ENCODE peak calls at places on chromosome 13, in eight cellular contexts. P is A172; G is H54; T is A673; M is activated CD4-positive, alpha-beta T cell treated with anti-CD3 and anti-CD28 coated beads, Interleukin-2, amount 50 U/mL, for 4 hours; E is effector memory CD4-positive, alpha-beta T cell; C is aorta; Z is mucosa of gallbladder. F is an unnamed sample.

GRCh38 chr13:99875391-99875790 is 96.2 kb downstream of the ZIC5 start:
- DNase-seq in C (no peak), P (no peak), Z (no peak), M (no peak), T (no peak), E (no peak), G (no peak), F (no peak)

GRCh38 chr13:42654760-42655159 is 80.8 kb downstream of the TNFSF11 start:
- DNase-seq in G (no peak), E (no peak), C (no peak), Z (no peak), T (no peak), P (no peak), M (no peak), F (no peak)

GRCh38 chr13:53150568-53150967 is 122.0 kb downstream of the OLFM4 start:
- DNase-seq in G (peak), T (no peak), M (no peak), C (no peak), Z (no peak), E (no peak), P (peak), F (no peak)

GRCh38 chr13:67841071-67841470 is 610.9 kb upstream of the PCDH9 start:
- DNase-seq in P (no peak), M (no peak), G (no peak), C (no peak), Z (no peak), E (no peak), T (peak), F (no peak)

GRCh38 chr13:41075034-41075433 is 13.7 kb downstream of the WBP4 start:
- DNase-seq in G (no peak), C (no peak), M (peak), E (no peak), Z (no peak), P (peak), T (peak), F (no peak)

GRCh38 chr13:112767506-112768471 is 78.0 kb downstream of the ATP11A start:
- DNase-seq in C (no peak), P (no peak), Z (no peak), M (no peak), G (no peak), E (no peak), T (no peak), F (peak)

GRCh38 chr13:30985637-30986205 is 53.3 kb downstream of the TEX26 start:
- DNase-seq in M (no peak), E (no peak), G (no peak), P (peak), Z (no peak), T (peak), C (no peak), F (no peak)

GRCh38 chr13:20400774-20401173 is 124.9 kb downstream of the CRYL1 start:
- DNase-seq in T (no peak), G (no peak), P (no peak), C (no peak), E (no peak), Z (no peak), M (no peak), F (no peak)

GRCh38 chr13:50995870-50996269 is 86.3 kb downstream of the RNASEH2B start:
- DNase-seq in Z (no peak), E (no peak), G (no peak), T (peak), P (no peak), M (no peak), C (no peak), F (no peak)

F was measured in left lung.